ENCODE peak calls at places on chromosomes 12 and 14, in nine cellular contexts. One of them, this sample, is unnamed.

GRCh38 chr12:116882742-116883141 is 1.5 kb upstream of the HRK start:
- DNase-seq in Peyer's patch: no peak
- DNase-seq in GM23248: peak; percentile 62
- DNase-seq in hepatocyte: no peak
- DNase-seq in A549: peak; percentile 65
- DNase-seq in colonic mucosa: no peak
- DNase-seq in left lung: no peak
- DNase-seq in tibial artery: no peak
- DNase-seq in neural progenitor cell: peak; percentile 49
- DNase-seq in this sample: no peak

GRCh38 chr12:80939231-80939950 is 1.7 kb upstream of the LIN7A start:
- DNase-seq in neural progenitor cell: no peak
- DNase-seq in hepatocyte: no peak
- DNase-seq in left lung: no peak
- DNase-seq in tibial artery: no peak
- DNase-seq in GM23248: no peak
- DNase-seq in Peyer's patch: no peak
- DNase-seq in colonic mucosa: no peak
- DNase-seq in A549: no peak
- DNase-seq in this sample: no peak

GRCh38 chr12:105444050-105444808 is 113.7 kb downstream of the C12orf75 start:
- DNase-seq in hepatocyte: no peak
- DNase-seq in Peyer's patch: no peak
- DNase-seq in left lung: no peak
- DNase-seq in A549: no peak
- DNase-seq in tibial artery: no peak
- DNase-seq in GM23248: no peak
- DNase-seq in colonic mucosa: peak; percentile 28
- DNase-seq in neural progenitor cell: no peak
- DNase-seq in this sample: no peak

GRCh38 chr12:54301428-54302045 is 722 bp upstream of the NFE2 start:
- DNase-seq in A549: no peak
- DNase-seq in GM23248: no peak
- DNase-seq in neural progenitor cell: peak; percentile 44
- DNase-seq in hepatocyte: no peak
- DNase-seq in left lung: no peak
- DNase-seq in colonic mucosa: no peak
- DNase-seq in Peyer's patch: no peak
- DNase-seq in tibial artery: no peak
- DNase-seq in this sample: no peak

GRCh38 chr14:54669759-54670630 is 103.1 kb downstream of the SAMD4A start:
- DNase-seq in hepatocyte: peak; percentile 58
- DNase-seq in Peyer's patch: no peak
- DNase-seq in left lung: no peak
- DNase-seq in neural progenitor cell: no peak
- DNase-seq in GM23248: peak; percentile 88
- DNase-seq in colonic mucosa: no peak
- DNase-seq in A549: no peak
- DNase-seq in tibial artery: no peak
- DNase-seq in this sample: no peak

GRCh38 chr12:66398931-66399625 is 96.8 kb downstream of the HELB start:
- DNase-seq in colonic mucosa: no peak
- DNase-seq in left lung: no peak
- DNase-seq in hepatocyte: no peak
- DNase-seq in Peyer's patch: no peak
- DNase-seq in neural progenitor cell: no peak
- DNase-seq in GM23248: peak; percentile 26
- DNase-seq in A549: no peak
- DNase-seq in tibial artery: no peak
- DNase-seq in this sample: no peak

GRCh38 chr14:63853831-63854293 is 1.1 kb downstream of the SYNE2 start:
- DNase-seq in hepatocyte: peak; percentile 72
- DNase-seq in Peyer's patch: peak; percentile 54
- DNase-seq in left lung: peak; percentile 57
- DNase-seq in GM23248: peak; percentile 74
- DNase-seq in colonic mucosa: peak; percentile 70
- DNase-seq in tibial artery: peak; percentile 61
- DNase-seq in neural progenitor cell: peak; percentile 68
- DNase-seq in A549: peak; percentile 47
- DNase-seq in this sample: peak; percentile 41

GRCh38 chr14:69506241-69506595 is 21.7 kb downstream of the PLEKHD1 start:
- DNase-seq in Peyer's patch: no peak
- DNase-seq in neural progenitor cell: no peak
- DNase-seq in tibial artery: no peak
- DNase-seq in left lung: no peak
- DNase-seq in A549: no peak
- DNase-seq in hepatocyte: no peak
- DNase-seq in GM23248: no peak
- DNase-seq in colonic mucosa: no peak
- DNase-seq in this sample: no peak

GRCh38 chr12:117109943-117110342 is 10.7 kb upstream of the TESC start:
- DNase-seq in Peyer's patch: no peak
- DNase-seq in hepatocyte: no peak
- DNase-seq in GM23248: no peak
- DNase-seq in A549: no peak
- DNase-seq in tibial artery: no peak
- DNase-seq in left lung: no peak
- DNase-seq in colonic mucosa: no peak
- DNase-seq in neural progenitor cell: no peak
- DNase-seq in this sample: no peak

GRCh38 chr14:69331206-69331605 is 66.9 kb downstream of the ERH start:
- DNase-seq in GM23248: peak; percentile 21
- DNase-seq in neural progenitor cell: no peak
- DNase-seq in A549: no peak
- DNase-seq in left lung: peak; percentile 5
- DNase-seq in hepatocyte: no peak
- DNase-seq in Peyer's patch: peak; percentile 15
- DNase-seq in colonic mucosa: no peak
- DNase-seq in tibial artery: no peak
- DNase-seq in this sample: no peak

GRCh38 chr14:104688755-104689619 is at the start of gene INF2:
- DNase-seq in GM23248: peak; percentile 86
- DNase-seq in A549: peak; percentile 84
- DNase-seq in colonic mucosa: peak; percentile 78
- DNase-seq in Peyer's patch: peak; percentile 84
- DNase-seq in neural progenitor cell: peak; percentile 80
- DNase-seq in tibial artery: no peak
- DNase-seq in left lung: peak; percentile 71
- DNase-seq in hepatocyte: peak; percentile 88
- DNase-seq in this sample: peak; percentile 75

GRCh38 chr12:24960222-24960855 is 11.4 kb upstream of the BCAT1 start:
- DNase-seq in colonic mucosa: no peak
- DNase-seq in left lung: no peak
- DNase-seq in Peyer's patch: no peak
- DNase-seq in GM23248: peak; percentile 83
- DNase-seq in tibial artery: no peak
- DNase-seq in A549: peak; percentile 15
- DNase-seq in hepatocyte: peak; percentile 50
- DNase-seq in neural progenitor cell: peak; percentile 61
- DNase-seq in this sample: no peak

GRCh38 chr14:59463773-59464650 is 1.2 kb downstream of the GPR135 start:
- DNase-seq in hepatocyte: peak; percentile 50
- DNase-seq in Peyer's patch: peak; percentile 57
- DNase-seq in tibial artery: no peak
- DNase-seq in left lung: no peak
- DNase-seq in colonic mucosa: no peak
- DNase-seq in A549: no peak
- DNase-seq in neural progenitor cell: peak; percentile 19
- DNase-seq in GM23248: peak; percentile 78
- DNase-seq in this sample: no peak

GRCh38 chr12:42166501-42166900 is 21.8 kb upstream of the GXYLT1 start:
- DNase-seq in colonic mucosa: no peak
- DNase-seq in left lung: no peak
- DNase-seq in GM23248: peak; percentile 82
- DNase-seq in tibial artery: no peak
- DNase-seq in Peyer's patch: no peak
- DNase-seq in A549: no peak
- DNase-seq in hepatocyte: no peak
- DNase-seq in neural progenitor cell: no peak
- DNase-seq in this sample: no peak

GRCh38 chr14:72657214-72657921 is 236.5 kb downstream of the DPF3 start:
- DNase-seq in neural progenitor cell: no peak
- DNase-seq in colonic mucosa: no peak
- DNase-seq in Peyer's patch: no peak
- DNase-seq in tibial artery: no peak
- DNase-seq in left lung: no peak
- DNase-seq in GM23248: no peak
- DNase-seq in hepatocyte: no peak
- DNase-seq in A549: no peak
- DNase-seq in this sample: no peak

GRCh38 chr12:116164976-116165425 is 112.5 kb downstream of the MED13L start:
- DNase-seq in GM23248: peak; percentile 74
- DNase-seq in hepatocyte: no peak
- DNase-seq in neural progenitor cell: no peak
- DNase-seq in tibial artery: no peak
- DNase-seq in Peyer's patch: no peak
- DNase-seq in colonic mucosa: no peak
- DNase-seq in A549: no peak
- DNase-seq in left lung: no peak
- DNase-seq in this sample: no peak

GRCh38 chr12:25276199-25276937 is 25.6 kb upstream of the KRAS start:
- DNase-seq in Peyer's patch: peak; percentile 59
- DNase-seq in GM23248: peak; percentile 69
- DNase-seq in A549: peak; percentile 43
- DNase-seq in tibial artery: no peak
- DNase-seq in left lung: no peak
- DNase-seq in hepatocyte: peak; percentile 85
- DNase-seq in neural progenitor cell: no peak
- DNase-seq in colonic mucosa: peak; percentile 69
- DNase-seq in this sample: no peak

GRCh38 chr14:32349322-32349721 is 20.2 kb downstream of the AKAP6 start:
- DNase-seq in left lung: no peak
- DNase-seq in colonic mucosa: no peak
- DNase-seq in GM23248: no peak
- DNase-seq in neural progenitor cell: no peak
- DNase-seq in A549: no peak
- DNase-seq in Peyer's patch: no peak
- DNase-seq in hepatocyte: no peak
- DNase-seq in tibial artery: no peak
- DNase-seq in this sample: no peak

GRCh38 chr14:72808564-72808963 is 85.3 kb downstream of the DPF3 start:
- DNase-seq in Peyer's patch: no peak
- DNase-seq in tibial artery: no peak
- DNase-seq in neural progenitor cell: no peak
- DNase-seq in GM23248: no peak
- DNase-seq in left lung: no peak
- DNase-seq in hepatocyte: no peak
- DNase-seq in colonic mucosa: no peak
- DNase-seq in A549: no peak
- DNase-seq in this sample: no peak

GRCh38 chr12:6215932-6216494 is 15.8 kb downstream of the CD9 start:
- DNase-seq in GM23248: peak; percentile 98
- DNase-seq in A549: peak; percentile 98
- DNase-seq in neural progenitor cell: no peak
- DNase-seq in tibial artery: peak; percentile 92
- DNase-seq in Peyer's patch: peak; percentile 78
- DNase-seq in hepatocyte: peak; percentile 81
- DNase-seq in colonic mucosa: peak; percentile 90
- DNase-seq in left lung: peak; percentile 90
- DNase-seq in this sample: no peak

GRCh38 chr12:114674201-114675047 is 9.6 kb downstream of the TBX3 start:
- DNase-seq in neural progenitor cell: peak; percentile 56
- DNase-seq in GM23248: no peak
- DNase-seq in tibial artery: no peak
- DNase-seq in left lung: no peak
- DNase-seq in hepatocyte: peak; percentile 41
- DNase-seq in A549: no peak
- DNase-seq in colonic mucosa: no peak
- DNase-seq in Peyer's patch: peak; percentile 39
- DNase-seq in this sample: no peak
- H3K27ac ChIP-seq in neural progenitor cell: no peak overlapping the region
- H3K27ac ChIP-seq in GM23248: peak overlapping the region; percentile 96
- H3K27ac ChIP-seq in tibial artery: no peak overlapping the region
- H3K27ac ChIP-seq in left lung: peak overlapping the region; percentile 87
- H3K27ac ChIP-seq in hepatocyte: peak overlapping the region; percentile 97
- H3K27ac ChIP-seq in A549: no peak overlapping the region
- H3K27ac ChIP-seq in colonic mucosa: no peak overlapping the region
- H3K27ac ChIP-seq in Peyer's patch: peak overlapping the region; percentile 2
- H3K27ac ChIP-seq in this sample: no peak overlapping the region

GRCh38 chr12:46560078-46560477 is 187.5 kb upstream of the SLC38A2 start:
- DNase-seq in hepatocyte: no peak
- DNase-seq in colonic mucosa: no peak
- DNase-seq in neural progenitor cell: no peak
- DNase-seq in Peyer's patch: no peak
- DNase-seq in left lung: no peak
- DNase-seq in tibial artery: no peak
- DNase-seq in A549: no peak
- DNase-seq in GM23248: no peak
- DNase-seq in this sample: no peak
- H3K4me1 ChIP-seq in hepatocyte: peaks cover 19% of the 10 kb centered on the region
- H3K4me1 ChIP-seq in colonic mucosa: no peaks in the 10 kb centered on the region
- H3K4me1 ChIP-seq in neural progenitor cell: no peaks in the 10 kb centered on the region
- H3K4me1 ChIP-seq in Peyer's patch: no peaks in the 10 kb centered on the region
- H3K4me1 ChIP-seq in left lung: peaks cover 4% of the 10 kb centered on the region
- H3K4me1 ChIP-seq in tibial artery: no peaks in the 10 kb centered on the region
- H3K4me1 ChIP-seq in A549: peaks cover 55% of the 10 kb centered on the region
- H3K4me1 ChIP-seq in GM23248: peaks cover 77% of the 10 kb centered on the region
- H3K4me1 ChIP-seq in this sample: peaks cover 39% of the 10 kb centered on the region

DNA sequence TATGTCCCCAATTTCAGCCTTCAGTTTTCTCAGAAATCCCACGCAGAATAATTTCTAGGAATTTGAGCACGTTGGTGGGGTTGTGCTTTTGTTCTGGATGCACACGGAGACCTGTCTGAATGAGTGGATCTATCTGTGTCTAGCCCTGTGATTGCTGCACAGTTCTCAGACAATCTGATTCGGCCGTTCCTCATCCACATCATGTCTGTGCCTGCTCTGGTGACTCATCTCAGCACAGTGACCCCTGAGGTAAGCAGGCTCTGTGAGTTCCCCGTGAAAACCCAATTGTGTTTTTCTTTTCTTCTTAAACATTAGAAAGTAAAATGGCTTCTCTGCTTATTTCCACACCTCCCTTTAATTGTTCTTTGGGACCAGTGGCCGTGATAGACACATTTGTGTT is 20.2 kb downstream of the UBE3B start:
- DNase-seq in GM23248: no peak
- DNase-seq in A549: no peak
- DNase-seq in hepatocyte: no peak
- DNase-seq in neural progenitor cell: no peak
- DNase-seq in left lung: no peak
- DNase-seq in tibial artery: no peak
- DNase-seq in Peyer's patch: no peak
- DNase-seq in colonic mucosa: no peak
- DNase-seq in this sample: no peak
- H3K27ac ChIP-seq in GM23248: no peak overlapping the region
- H3K27ac ChIP-seq in A549: no peak overlapping the region
- H3K27ac ChIP-seq in hepatocyte: no peak overlapping the region
- H3K27ac ChIP-seq in neural progenitor cell: no peak overlapping the region
- H3K27ac ChIP-seq in left lung: no peak overlapping the region
- H3K27ac ChIP-seq in tibial artery: no peak overlapping the region
- H3K27ac ChIP-seq in Peyer's patch: no peak overlapping the region
- H3K27ac ChIP-seq in colonic mucosa: no peak overlapping the region
- H3K27ac ChIP-seq in this sample: no peak overlapping the region

DNA sequence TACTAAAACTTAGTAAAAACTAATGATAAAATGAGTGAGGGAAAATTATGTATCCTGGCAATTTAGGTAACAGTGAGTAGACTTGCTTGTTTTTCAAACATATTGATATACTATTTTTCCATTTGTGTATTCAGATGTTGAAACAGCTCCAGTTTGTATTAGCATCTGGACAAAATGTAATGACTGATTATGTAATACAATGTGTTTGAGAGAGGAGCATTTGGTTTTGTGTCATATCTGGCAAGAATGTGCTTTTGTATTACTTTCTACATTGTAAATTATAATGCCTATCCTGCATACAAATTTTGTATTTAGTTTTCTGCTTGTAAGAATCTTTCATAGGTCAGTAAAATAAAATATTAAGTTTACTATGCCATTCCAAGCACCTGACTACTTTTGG is 5.7 kb downstream of the CNOT2 start:
- DNase-seq in Peyer's patch: no peak
- DNase-seq in tibial artery: no peak
- DNase-seq in hepatocyte: no peak
- DNase-seq in colonic mucosa: no peak
- DNase-seq in left lung: no peak
- DNase-seq in GM23248: peak; percentile 35
- DNase-seq in A549: no peak
- DNase-seq in neural progenitor cell: no peak
- DNase-seq in this sample: no peak
- H3K4me1 ChIP-seq in Peyer's patch: peaks cover 18% of the 10 kb centered on the region
- H3K4me1 ChIP-seq in tibial artery: no peaks in the 10 kb centered on the region
- H3K4me1 ChIP-seq in hepatocyte: peaks cover 31% of the 10 kb centered on the region
- H3K4me1 ChIP-seq in colonic mucosa: peaks cover 9% of the 10 kb centered on the region
- H3K4me1 ChIP-seq in left lung: peaks cover 8% of the 10 kb centered on the region
- H3K4me1 ChIP-seq in GM23248: peaks cover 55% of the 10 kb centered on the region
- H3K4me1 ChIP-seq in A549: peaks cover 33% of the 10 kb centered on the region
- H3K4me1 ChIP-seq in neural progenitor cell: peaks cover 42% of the 10 kb centered on the region
- H3K4me1 ChIP-seq in this sample: peaks cover 87% of the 10 kb centered on the region